ENCODE peak calls at places on chromosome 5, in six cellular contexts. R is stimulated activated CD8-positive, alpha-beta memory T cell treated with anti-CD3 and anti-CD28 coated beads, Interleukin-15, amount 100 ng/mL, for 4 hours; I is activated T-helper 1 cell treated with anti-CD3 and anti-CD28 coated beads, Interleukin-2, amount 50 U/mL, for 16 hours; V is A549; G is activated CD4-positive, alpha-beta T cell treated with anti-CD3 and anti-CD28 coated beads for 24 hours; M is mucosa of descending colon. K is an unnamed sample.

GRCh38 chr5:150377964-150378694 is 20.6 kb downstream of the TCOF1 start:
- DNase-seq in V (peak), M (no peak), R (no peak), I (no peak), G (no peak), K (no peak)

GRCh38 chr5:123209163-123210013 is 120.3 kb downstream of the PRDM6 start:
- DNase-seq in G (no peak), I (no peak), R (no peak), M (no peak), V (peak), K (no peak)

GRCh38 chr5:40676643-40677333 is 2.9 kb upstream of the PTGER4 start:
- DNase-seq in V (no peak), M (peak), G (no peak), I (no peak), R (no peak), K (no peak)

GRCh38 chr5:68683632-68684035 is 410.2 kb upstream of the SLC30A5 start:
- DNase-seq in R (no peak), V (peak), I (no peak), M (no peak), G (no peak), K (no peak)

GRCh38 chr5:65978251-65978650 is 51.9 kb downstream of the ERBIN start:
- DNase-seq in V (no peak), I (no peak), R (no peak), G (no peak), M (no peak), K (no peak)

GRCh38 chr5:132528866-132529634 is 14.3 kb downstream of the IL5 start:
- DNase-seq in M (no peak), I (no peak), V (no peak), R (no peak), G (no peak), K (peak)

GRCh38 chr5:32690153-32690552 is 21.0 kb upstream of the NPR3 start:
- DNase-seq in V (no peak), G (no peak), I (no peak), R (no peak), M (no peak), K (no peak)

GRCh38 chr5:88883059-88883565 is at the start of gene MEF2C:
- DNase-seq in M (peak), V (peak), G (no peak), R (no peak), I (no peak), K (peak)

GRCh38 chr5:149037819-149038218 is 25.0 kb downstream of the SH3TC2 start:
- DNase-seq in V (no peak), M (no peak), G (no peak), I (no peak), R (no peak), K (no peak)

GRCh38 chr5:179241764-179242370 is 103.4 kb downstream of the ADAMTS2 start:
- DNase-seq in G (no peak), I (no peak), R (no peak), M (no peak), V (no peak), K (no peak)

GRCh38 chr5:149824851-149825250 is 94.7 kb downstream of the PPARGC1B start:
- DNase-seq in I (no peak), G (no peak), R (no peak), V (no peak), M (no peak), K (no peak)

K was measured in germinal center.